ENCODE peak calls at places on chromosome 13, in four cellular contexts. L is GM12878, C is WTC11, A is HepG2. P is an unnamed sample.

GRCh38 chr13:65292488-65292901 is 1937.6 kb downstream of the PCDH9 start:
- DNase-seq in C (no peak), L (no peak), A (no peak), P (no peak)

GRCh38 chr13:61149333-61149730 is 266.3 kb downstream of the PCDH20 start:
- DNase-seq in A (no peak), L (no peak), C (no peak), P (no peak)

GRCh38 chr13:36718146-36718545 is 44.3 kb downstream of the SERTM1 start:
- DNase-seq in A (no peak), L (no peak), C (no peak), P (no peak)

GRCh38 chr13:99495478-99496321 is 5.6 kb upstream of the TM9SF2 start:
- DNase-seq in C (no peak), L (no peak), A (peak), P (no peak)

GRCh38 chr13:108342369-108343289 is 73.1 kb downstream of the TNFSF13B start:
- DNase-seq in L (peak), C (no peak), A (peak), P (peak)

GRCh38 chr13:102845630-102846260 is at the start of gene ERCC5:
- DNase-seq in A (peak), L (peak), C (peak), P (peak)

GRCh38 chr13:42553098-42554046 is 20.6 kb upstream of the TNFSF11 start:
- DNase-seq in A (no peak), C (no peak), L (no peak), P (no peak)

GRCh38 chr13:113835461-113836274 is 28.2 kb downstream of the GAS6 start:
- DNase-seq in L (no peak), A (no peak), C (no peak), P (no peak)

GRCh38 chr13:27461940-27462584 is 11.7 kb upstream of the MTIF3 start:
- DNase-seq in C (no peak), A (no peak), L (no peak), P (no peak)

GRCh38 chr13:113955235-113955634 is 18.6 kb downstream of the C13orf46 start:
- DNase-seq in C (no peak), L (no peak), A (no peak), P (no peak)

GRCh38 chr13:36344886-36345437 is 1.2 kb downstream of the SPART start:
- DNase-seq in C (no peak), A (no peak), L (no peak), P (no peak)

GRCh38 chr13:106533101-106533939 is 2.1 kb downstream of the EFNB2 start:
- DNase-seq in L (no peak), C (peak), A (peak), P (no peak)

GRCh38 chr13:21897140-21897539 is 226.3 kb downstream of the FGF9 start:
- DNase-seq in A (no peak), C (no peak), L (no peak), P (no peak)

GRCh38 chr13:27124571-27124970 is 47.0 kb downstream of the USP12 start:
- DNase-seq in C (no peak), L (no peak), A (no peak), P (no peak)

GRCh38 chr13:19836472-19836871 is 27.0 kb downstream of the ZMYM5 start:
- DNase-seq in L (no peak), C (no peak), A (no peak), P (no peak)

GRCh38 chr13:78602561-78603239 is 652 bp downstream of the POU4F1 start:
- DNase-seq in C (peak), A (no peak), L (no peak), P (peak)

GRCh38 chr13:110137677-110138008 is 169.3 kb downstream of the COL4A1 start:
- DNase-seq in L (no peak), A (peak), C (no peak), P (peak)

GRCh38 chr13:51212808-51213728 is 9.1 kb upstream of the FAM124A start:
- DNase-seq in C (no peak), A (no peak), L (no peak), P (no peak)

GRCh38 chr13:45967589-45967988 is 85.0 kb downstream of the ZC3H13 start:
- DNase-seq in C (no peak), L (no peak), A (no peak), P (no peak)

GRCh38 chr13:44305845-44306244 is 67.8 kb upstream of the SERP2 start:
- DNase-seq in L (no peak), C (no peak), A (no peak), P (no peak)

GRCh38 chr13:112246731-112247470 is 129.3 kb upstream of the SPACA7 start:
- DNase-seq in C (no peak), L (no peak), A (no peak), P (no peak)

GRCh38 chr13:48585456-48585840 is 52.6 kb upstream of the RCBTB2 start:
- DNase-seq in L (no peak), A (peak), C (no peak), P (no peak)

GRCh38 chr13:41402695-41403511 is 54.4 kb upstream of the RGCC start:
- DNase-seq in L (no peak), A (peak), C (peak), P (peak)

GRCh38 chr13:99496322-99497142 is 4.7 kb upstream of the TM9SF2 start:
- DNase-seq in L (peak), C (no peak), A (peak), P (no peak)

GRCh38 chr13:20570540-20570939 is 3.6 kb downstream of the IFT88 start:
- DNase-seq in L (no peak), C (no peak), A (no peak), P (no peak)

GRCh38 chr13:112896736-112897602 is 72.0 kb upstream of the MCF2L start:
- DNase-seq in L (no peak), A (no peak), C (peak), P (no peak)

GRCh38 chr13:42215578-42216421 is 56.2 kb upstream of the AKAP11 start:
- DNase-seq in A (peak), C (peak), L (peak), P (peak)

GRCh38 chr13:20331949-20332348 is 99.8 kb upstream of the GJB6 start:
- DNase-seq in A (no peak), C (no peak), L (no peak), P (no peak)

DNA sequence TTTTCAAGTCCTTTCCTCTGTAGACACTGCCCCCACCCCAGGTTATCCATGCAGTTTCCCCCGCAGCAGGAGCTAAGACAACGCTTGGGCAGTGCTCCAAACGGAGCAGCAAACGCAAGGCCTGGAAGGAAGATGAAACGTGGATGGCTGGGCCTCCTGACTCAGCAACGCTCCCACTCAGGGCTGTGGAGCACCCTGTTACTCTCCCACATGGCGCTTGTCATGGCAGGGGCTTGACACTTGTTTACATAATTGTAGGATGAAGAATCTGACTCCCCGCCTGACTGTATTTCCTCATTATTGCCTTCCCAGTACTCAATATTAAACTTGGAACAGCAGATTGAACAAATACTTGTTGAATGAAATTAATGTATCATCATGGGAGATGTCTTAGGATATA is 799 bp upstream of the C1QTNF9B start:
- DNase-seq in C (no peak), A (no peak), L (no peak), P (no peak)
- TF ChIP-seq USF2 in C (no peak), A (no peak), L (no peak), P (no peak)

GRCh38 chr13:66344770-66345367 is 885.3 kb downstream of the PCDH9 start:
- DNase-seq in A (no peak), L (no peak), C (no peak), P (no peak)

GRCh38 chr13:66349945-66350344 is 880.2 kb downstream of the PCDH9 start:
- DNase-seq in C (no peak), L (no peak), A (no peak), P (peak)

GRCh38 chr13:66348745-66349720 is 881.1 kb downstream of the PCDH9 start:
- DNase-seq in L (no peak), A (no peak), C (no peak), P (no peak)

GRCh38 chr13:66345988-66346387 is 884.1 kb downstream of the PCDH9 start:
- DNase-seq in L (no peak), C (no peak), A (no peak), P (no peak)

GRCh38 chr13:66347718-66348117 is 882.4 kb downstream of the PCDH9 start:
- DNase-seq in C (no peak), A (no peak), L (no peak), P (no peak)
- TF ChIP-seq CREM in C (no peak), A (no peak), L (no peak), P (no peak)

GRCh38 chr13:96960379-96960778 is 33.9 kb downstream of the OXGR1 start:
- DNase-seq in A (no peak), L (no peak), C (no peak), P (no peak)

GRCh38 chr13:96963786-96964475 is 30.3 kb downstream of the OXGR1 start:
- DNase-seq in C (no peak), L (no peak), A (no peak), P (no peak)

GRCh38 chr13:96952592-96952991 is 41.7 kb downstream of the OXGR1 start:
- DNase-seq in L (no peak), C (no peak), A (no peak), P (no peak)

GRCh38 chr13:96958286-96958891 is 35.9 kb downstream of the OXGR1 start:
- DNase-seq in A (peak), C (no peak), L (no peak), P (no peak)
- TF ChIP-seq USF2 in A (no peak), C (no peak), L (no peak), P (no peak)

GRCh38 chr13:100817897-100818296 is 143.3 kb upstream of the TMTC4 start:
- DNase-seq in A (no peak), L (no peak), C (no peak), P (no peak)

GRCh38 chr13:100811431-100811830 is 136.8 kb upstream of the TMTC4 start:
- DNase-seq in L (no peak), C (no peak), A (no peak), P (no peak)

GRCh38 chr13:100818706-100819105 is 144.1 kb upstream of the TMTC4 start:
- DNase-seq in C (no peak), A (no peak), L (no peak), P (no peak)

GRCh38 chr13:100811906-100812305 is 137.3 kb upstream of the TMTC4 start:
- DNase-seq in A (no peak), L (no peak), C (no peak), P (no peak)

GRCh38 chr13:100815476-100816046 is 141.0 kb upstream of the TMTC4 start:
- DNase-seq in C (no peak), L (no peak), A (no peak), P (no peak)
- TF ChIP-seq CREM in C (no peak), L (no peak), A (no peak), P (no peak)

DNA sequence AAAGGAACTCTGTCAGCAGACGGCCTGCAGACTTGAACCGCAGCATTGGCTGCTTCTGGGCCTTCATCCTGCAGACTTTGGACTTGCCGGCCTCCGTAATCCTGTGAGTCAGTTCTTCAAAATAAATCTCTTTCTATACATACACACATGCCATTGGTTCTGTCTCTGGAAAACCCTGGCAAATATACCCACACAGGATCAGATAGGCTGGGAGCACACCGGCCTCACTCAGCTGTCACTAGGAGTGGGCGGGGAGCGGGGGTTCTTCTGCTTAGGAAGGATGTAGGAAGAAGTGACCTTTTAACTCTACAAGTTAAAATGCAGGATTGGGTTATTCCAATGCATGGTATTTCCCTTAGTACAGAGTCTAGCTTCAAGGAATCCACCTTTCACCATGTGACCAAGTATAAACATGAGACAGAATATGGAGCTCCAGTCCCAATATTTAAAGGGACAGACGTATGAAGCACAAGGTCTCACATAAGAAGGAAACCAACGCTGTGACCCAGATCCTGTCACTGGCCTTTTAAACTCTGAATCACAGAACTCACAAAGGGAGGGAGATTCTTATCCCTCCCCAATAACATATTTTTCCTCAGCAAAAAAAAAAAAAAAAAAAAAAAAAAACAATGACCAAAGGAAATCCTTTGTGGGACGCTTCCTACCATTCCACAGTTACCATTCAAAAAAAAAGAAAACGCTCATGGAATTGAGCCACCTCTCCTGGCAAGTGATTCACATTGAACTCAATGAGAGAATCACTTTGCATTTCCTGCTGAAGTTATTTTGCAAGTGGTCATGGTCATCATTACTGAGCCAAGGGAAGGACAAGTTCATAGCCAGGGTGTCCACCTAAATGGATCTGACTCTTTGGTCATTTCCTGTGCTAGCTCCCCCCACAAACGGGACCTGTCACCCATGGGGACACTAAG is 352.9 kb downstream of the FOXO1 start:
- DNase-seq in C (no peak), A (peak), L (no peak), P (no peak)
- TF ChIP-seq USF2 in C (no peak), A (peak), L (no peak), P (no peak)

DNA sequence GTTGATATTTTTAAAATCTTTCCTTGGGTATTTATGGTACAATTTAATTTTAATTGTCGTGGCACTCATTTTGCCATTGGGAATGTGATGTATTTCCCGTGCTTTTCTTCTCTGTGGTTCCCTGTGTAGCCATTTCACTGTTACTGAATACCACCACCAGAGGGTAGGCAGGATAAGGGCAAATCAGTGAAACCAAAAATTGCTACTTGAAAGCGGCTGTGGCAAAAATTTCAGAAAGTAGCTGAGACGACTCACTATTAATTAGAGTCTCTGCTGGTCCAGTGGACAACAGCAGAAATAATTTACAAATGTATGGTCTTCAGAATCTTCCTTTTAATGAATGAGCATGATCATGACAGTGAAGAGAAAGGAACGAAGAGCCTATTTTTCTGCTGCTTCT is 34.4 kb upstream of the MIR17HG start:
- DNase-seq in A (peak), C (no peak), L (no peak), P (no peak)
- TF ChIP-seq CREM in A (no peak), C (no peak), L (no peak), P (no peak)

GRCh38 chr13:29594310-29594709 is 1.2 kb downstream of the SLC7A1 start:
- DNase-seq in C (no peak), A (peak), L (peak), P (no peak)
- TF ChIP-seq USF2 in C (no peak), A (no peak), L (no peak), P (no peak)

GRCh38 chr13:98202026-98202425 is 25.0 kb upstream of the RNF113B start:
- DNase-seq in A (peak), C (no peak), L (peak), P (no peak)
- TF ChIP-seq CREM in A (peak), C (no peak), L (no peak), P (no peak)